ENCODE peak calls at places on chromosomes 11 and 22, in seven cellular contexts. E is activated CD4-positive, CD25-positive, alpha-beta regulatory T cell treated with anti-CD3 and anti-CD28 coated beads, Interleukin-2, amount 50 U/mL, for 16 hours; G is hypothalamus; X is endodermal cell; Y is RWPE1; O is activated CD4-positive, alpha-beta T cell treated with anti-CD3 and anti-CD28 coated beads, Interleukin-2, amount 50 U/mL, for 1 hour; V is heart left ventricle. W is an unnamed sample.

GRCh38 chr22:25048659-25049657 is 96.4 kb downstream of the KIAA1671 start:
- DNase-seq in E (peak), G (peak), X (peak), Y (peak), O (peak), V (peak), W (no peak)

GRCh38 chr22:19955241-19956128 is 13.9 kb upstream of the TXNRD2 start:
- DNase-seq in E (no peak), G (no peak), X (peak), Y (no peak), O (no peak), V (no peak), W (no peak)

GRCh38 chr11:75145972-75146519 is 4.9 kb upstream of the SLCO2B1 start:
- DNase-seq in E (no peak), G (no peak), X (no peak), Y (no peak), O (no peak), V (no peak), W (no peak)

GRCh38 chr22:20159088-20159487 is 8.2 kb upstream of the CCDC188 start:
- DNase-seq in E (no peak), G (no peak), X (peak), Y (no peak), O (no peak), V (no peak), W (no peak)

GRCh38 chr11:36627006-36627405 is 29.0 kb upstream of the RAG2 start:
- DNase-seq in E (no peak), G (no peak), X (no peak), Y (no peak), O (no peak), V (no peak), W (no peak)

GRCh38 chr11:120160436-120160835 is 22.5 kb upstream of the TRIM29 start:
- DNase-seq in E (no peak), G (no peak), X (no peak), Y (no peak), O (no peak), V (no peak), W (no peak)

GRCh38 chr11:61671527-61671926 is 8.7 kb upstream of the DAGLA start:
- DNase-seq in E (no peak), G (no peak), X (peak), Y (no peak), O (no peak), V (no peak), W (no peak)

GRCh38 chr22:44567846-44568493 is 69.9 kb upstream of the RTL6 start:
- DNase-seq in E (peak), G (no peak), X (peak), Y (no peak), O (peak), V (no peak), W (peak)

GRCh38 chr11:85779956-85780640 is 30.8 kb downstream of the SYTL2 start:
- DNase-seq in E (no peak), G (no peak), X (no peak), Y (no peak), O (no peak), V (no peak), W (no peak)

W was measured in foreskin melanocyte.